ENCODE peak calls at places on chromosomes 13 and 19, in five cellular contexts. H is GM12865; U is activated CD4-positive, alpha-beta memory T cell treated with anti-CD3 and anti-CD28 coated beads, Interleukin-2, amount 10 ng/mL, durations not matched to agents 7 days and 5 days; W is stimulated activated naive B cell treated with anti-CD40 and anti-IgM and Interleukin-4, amounts not matched to agents 10 μg/mL and 1 μg/mL and 100 μg/mL, for 72 hours; P is NCI-H524. R is an unnamed sample.

GRCh38 chr13:27745301-27745700 is 47.0 kb upstream of the GSX1 start:
- DNase-seq in W (no peak), U (no peak), P (no peak), H (no peak), R (no peak)

GRCh38 chr19:48618278-48618915 is 581 bp downstream of the RPL18 start:
- DNase-seq in P (no peak), U (no peak), H (peak), W (no peak), R (no peak)

GRCh38 chr13:27020415-27020814 is 151.2 kb downstream of the USP12 start:
- DNase-seq in P (no peak), H (no peak), U (no peak), W (no peak), R (no peak)

GRCh38 chr19:50409347-50409746 is 9.4 kb upstream of the SPIB start:
- DNase-seq in W (no peak), H (no peak), P (no peak), U (no peak), R (no peak)

GRCh38 chr13:94056362-94056990 is 423.0 kb downstream of the DCT start:
- DNase-seq in H (no peak), U (no peak), W (no peak), P (no peak), R (no peak)

GRCh38 chr19:8132858-8133458 is 16.4 kb downstream of the FBN3 start:
- DNase-seq in P (no peak), U (no peak), H (no peak), W (no peak), R (no peak)

GRCh38 chr19:35330475-35330874 is 1.5 kb downstream of the CD22 start:
- DNase-seq in H (peak), U (no peak), W (peak), P (no peak), R (peak)

GRCh38 chr13:100547805-100548204 is 40.8 kb downstream of the GGACT start:
- DNase-seq in H (no peak), W (no peak), U (no peak), P (no peak), R (no peak)

GRCh38 chr19:38849746-38850230 is at the start of gene HNRNPL:
- DNase-seq in W (no peak), U (peak), H (no peak), P (no peak), R (no peak)

GRCh38 chr19:35262101-35262761 is 6.5 kb upstream of the USF2 start:
- DNase-seq in H (no peak), U (peak), W (no peak), P (no peak), R (no peak)

GRCh38 chr13:31242935-31243334 is 43.2 kb downstream of the B3GLCT start:
- DNase-seq in P (no peak), W (no peak), U (no peak), H (no peak), R (no peak)

GRCh38 chr19:46351241-46352041 is 4.6 kb downstream of the PPP5C start:
- DNase-seq in H (peak), P (no peak), U (peak), W (no peak), R (peak)

R was measured in OCI-LY7.